ENCODE peak calls at places on chromosomes 6 and 20, in ten cellular contexts. One of them, this sample, is unnamed.

GRCh38 chr20:3250091-3250504 is 11.1 kb upstream of the SLC4A11 start:
- DNase-seq in foreskin fibroblast: no peak
- DNase-seq in activated naive CD8-positive, alpha-beta T cell treated with anti-CD3 and anti-CD28 coated beads, Interleukin-2, amount 10 ng/mL, durations not matched to agents 7 days and 5 days: no peak
- DNase-seq in CD8-positive, alpha-beta T cell: no peak
- DNase-seq in T-helper 17 cell: no peak
- DNase-seq in Kasumi-1: no peak
- DNase-seq in NCI-H524: no peak
- DNase-seq in CD8-positive, alpha-beta memory T cell: no peak
- DNase-seq in activated CD4-positive, alpha-beta memory T cell treated with anti-CD3 and anti-CD28 coated beads, Interleukin-2, amount 10 ng/mL, durations not matched to agents 7 days and 5 days: no peak
- DNase-seq in GM12892: no peak
- DNase-seq in this sample: no peak

GRCh38 chr6:470901-471448 is 79.4 kb downstream of the IRF4 start:
- DNase-seq in foreskin fibroblast: no peak
- DNase-seq in activated naive CD8-positive, alpha-beta T cell treated with anti-CD3 and anti-CD28 coated beads, Interleukin-2, amount 10 ng/mL, durations not matched to agents 7 days and 5 days: no peak
- DNase-seq in CD8-positive, alpha-beta T cell: no peak
- DNase-seq in T-helper 17 cell: no peak
- DNase-seq in Kasumi-1: no peak
- DNase-seq in NCI-H524: no peak
- DNase-seq in CD8-positive, alpha-beta memory T cell: no peak
- DNase-seq in activated CD4-positive, alpha-beta memory T cell treated with anti-CD3 and anti-CD28 coated beads, Interleukin-2, amount 10 ng/mL, durations not matched to agents 7 days and 5 days: no peak
- DNase-seq in GM12892: no peak
- DNase-seq in this sample: no peak

GRCh38 chr20:49603209-49603627 is 35.3 kb upstream of the PTGIS start:
- DNase-seq in foreskin fibroblast: peak
- DNase-seq in activated naive CD8-positive, alpha-beta T cell treated with anti-CD3 and anti-CD28 coated beads, Interleukin-2, amount 10 ng/mL, durations not matched to agents 7 days and 5 days: no peak
- DNase-seq in CD8-positive, alpha-beta T cell: no peak
- DNase-seq in T-helper 17 cell: no peak
- DNase-seq in Kasumi-1: peak
- DNase-seq in NCI-H524: peak
- DNase-seq in CD8-positive, alpha-beta memory T cell: no peak
- DNase-seq in activated CD4-positive, alpha-beta memory T cell treated with anti-CD3 and anti-CD28 coated beads, Interleukin-2, amount 10 ng/mL, durations not matched to agents 7 days and 5 days: no peak
- DNase-seq in GM12892: no peak
- DNase-seq in this sample: no peak

GRCh38 chr20:63656451-63656850 is 1.7 kb upstream of the RTEL1 start:
- DNase-seq in foreskin fibroblast: no peak
- DNase-seq in activated naive CD8-positive, alpha-beta T cell treated with anti-CD3 and anti-CD28 coated beads, Interleukin-2, amount 10 ng/mL, durations not matched to agents 7 days and 5 days: no peak
- DNase-seq in CD8-positive, alpha-beta T cell: no peak
- DNase-seq in T-helper 17 cell: no peak
- DNase-seq in Kasumi-1: no peak
- DNase-seq in NCI-H524: no peak
- DNase-seq in CD8-positive, alpha-beta memory T cell: no peak
- DNase-seq in activated CD4-positive, alpha-beta memory T cell treated with anti-CD3 and anti-CD28 coated beads, Interleukin-2, amount 10 ng/mL, durations not matched to agents 7 days and 5 days: no peak
- DNase-seq in GM12892: no peak
- DNase-seq in this sample: no peak

GRCh38 chr20:57092112-57092899 is 174.1 kb downstream of the BMP7 start:
- DNase-seq in foreskin fibroblast: peak
- DNase-seq in activated naive CD8-positive, alpha-beta T cell treated with anti-CD3 and anti-CD28 coated beads, Interleukin-2, amount 10 ng/mL, durations not matched to agents 7 days and 5 days: peak
- DNase-seq in CD8-positive, alpha-beta T cell: peak
- DNase-seq in T-helper 17 cell: no peak
- DNase-seq in Kasumi-1: peak
- DNase-seq in NCI-H524: no peak
- DNase-seq in CD8-positive, alpha-beta memory T cell: peak
- DNase-seq in activated CD4-positive, alpha-beta memory T cell treated with anti-CD3 and anti-CD28 coated beads, Interleukin-2, amount 10 ng/mL, durations not matched to agents 7 days and 5 days: peak
- DNase-seq in GM12892: peak
- DNase-seq in this sample: no peak

GRCh38 chr20:38927902-38928578 is 1.8 kb downstream of the FAM83D start:
- DNase-seq in foreskin fibroblast: no peak
- DNase-seq in activated naive CD8-positive, alpha-beta T cell treated with anti-CD3 and anti-CD28 coated beads, Interleukin-2, amount 10 ng/mL, durations not matched to agents 7 days and 5 days: no peak
- DNase-seq in CD8-positive, alpha-beta T cell: no peak
- DNase-seq in T-helper 17 cell: no peak
- DNase-seq in Kasumi-1: no peak
- DNase-seq in NCI-H524: no peak
- DNase-seq in CD8-positive, alpha-beta memory T cell: no peak
- DNase-seq in activated CD4-positive, alpha-beta memory T cell treated with anti-CD3 and anti-CD28 coated beads, Interleukin-2, amount 10 ng/mL, durations not matched to agents 7 days and 5 days: peak
- DNase-seq in GM12892: no peak
- DNase-seq in this sample: no peak

GRCh38 chr6:18339599-18339998 is 47.6 kb upstream of the RNF144B start:
- DNase-seq in foreskin fibroblast: no peak
- DNase-seq in activated naive CD8-positive, alpha-beta T cell treated with anti-CD3 and anti-CD28 coated beads, Interleukin-2, amount 10 ng/mL, durations not matched to agents 7 days and 5 days: no peak
- DNase-seq in CD8-positive, alpha-beta T cell: no peak
- DNase-seq in T-helper 17 cell: no peak
- DNase-seq in Kasumi-1: no peak
- DNase-seq in NCI-H524: no peak
- DNase-seq in CD8-positive, alpha-beta memory T cell: no peak
- DNase-seq in activated CD4-positive, alpha-beta memory T cell treated with anti-CD3 and anti-CD28 coated beads, Interleukin-2, amount 10 ng/mL, durations not matched to agents 7 days and 5 days: no peak
- DNase-seq in GM12892: no peak
- DNase-seq in this sample: no peak

GRCh38 chr6:38427492-38428210 is 212.1 kb downstream of the BTBD9 start:
- DNase-seq in foreskin fibroblast: no peak
- DNase-seq in activated naive CD8-positive, alpha-beta T cell treated with anti-CD3 and anti-CD28 coated beads, Interleukin-2, amount 10 ng/mL, durations not matched to agents 7 days and 5 days: no peak
- DNase-seq in CD8-positive, alpha-beta T cell: no peak
- DNase-seq in T-helper 17 cell: no peak
- DNase-seq in Kasumi-1: no peak
- DNase-seq in NCI-H524: no peak
- DNase-seq in CD8-positive, alpha-beta memory T cell: no peak
- DNase-seq in activated CD4-positive, alpha-beta memory T cell treated with anti-CD3 and anti-CD28 coated beads, Interleukin-2, amount 10 ng/mL, durations not matched to agents 7 days and 5 days: no peak
- DNase-seq in GM12892: peak
- DNase-seq in this sample: no peak

GRCh38 chr20:23228912-23229311 is 121.7 kb upstream of the NXT1 start:
- DNase-seq in foreskin fibroblast: peak
- DNase-seq in activated naive CD8-positive, alpha-beta T cell treated with anti-CD3 and anti-CD28 coated beads, Interleukin-2, amount 10 ng/mL, durations not matched to agents 7 days and 5 days: no peak
- DNase-seq in CD8-positive, alpha-beta T cell: no peak
- DNase-seq in T-helper 17 cell: no peak
- DNase-seq in Kasumi-1: no peak
- DNase-seq in NCI-H524: no peak
- DNase-seq in CD8-positive, alpha-beta memory T cell: no peak
- DNase-seq in activated CD4-positive, alpha-beta memory T cell treated with anti-CD3 and anti-CD28 coated beads, Interleukin-2, amount 10 ng/mL, durations not matched to agents 7 days and 5 days: no peak
- DNase-seq in GM12892: no peak
- DNase-seq in this sample: no peak

GRCh38 chr20:20034486-20034885 is 17.3 kb downstream of the NAA20 start:
- DNase-seq in foreskin fibroblast: no peak
- DNase-seq in activated naive CD8-positive, alpha-beta T cell treated with anti-CD3 and anti-CD28 coated beads, Interleukin-2, amount 10 ng/mL, durations not matched to agents 7 days and 5 days: no peak
- DNase-seq in CD8-positive, alpha-beta T cell: no peak
- DNase-seq in T-helper 17 cell: no peak
- DNase-seq in Kasumi-1: no peak
- DNase-seq in NCI-H524: no peak
- DNase-seq in CD8-positive, alpha-beta memory T cell: no peak
- DNase-seq in activated CD4-positive, alpha-beta memory T cell treated with anti-CD3 and anti-CD28 coated beads, Interleukin-2, amount 10 ng/mL, durations not matched to agents 7 days and 5 days: no peak
- DNase-seq in GM12892: no peak
- DNase-seq in this sample: no peak

GRCh38 chr6:123091091-123091895 is 95.3 kb downstream of the CLVS2 start:
- DNase-seq in foreskin fibroblast: peak
- DNase-seq in activated naive CD8-positive, alpha-beta T cell treated with anti-CD3 and anti-CD28 coated beads, Interleukin-2, amount 10 ng/mL, durations not matched to agents 7 days and 5 days: no peak
- DNase-seq in CD8-positive, alpha-beta T cell: no peak
- DNase-seq in T-helper 17 cell: no peak
- DNase-seq in Kasumi-1: no peak
- DNase-seq in NCI-H524: no peak
- DNase-seq in CD8-positive, alpha-beta memory T cell: no peak
- DNase-seq in activated CD4-positive, alpha-beta memory T cell treated with anti-CD3 and anti-CD28 coated beads, Interleukin-2, amount 10 ng/mL, durations not matched to agents 7 days and 5 days: no peak
- DNase-seq in GM12892: no peak
- DNase-seq in this sample: no peak

GRCh38 chr6:152720964-152721363 is 23.3 kb downstream of the MYCT1 start:
- DNase-seq in foreskin fibroblast: no peak
- DNase-seq in activated naive CD8-positive, alpha-beta T cell treated with anti-CD3 and anti-CD28 coated beads, Interleukin-2, amount 10 ng/mL, durations not matched to agents 7 days and 5 days: no peak
- DNase-seq in CD8-positive, alpha-beta T cell: no peak
- DNase-seq in T-helper 17 cell: no peak
- DNase-seq in Kasumi-1: no peak
- DNase-seq in NCI-H524: no peak
- DNase-seq in CD8-positive, alpha-beta memory T cell: no peak
- DNase-seq in activated CD4-positive, alpha-beta memory T cell treated with anti-CD3 and anti-CD28 coated beads, Interleukin-2, amount 10 ng/mL, durations not matched to agents 7 days and 5 days: no peak
- DNase-seq in GM12892: no peak
- DNase-seq in this sample: no peak

GRCh38 chr6:91383207-91383606 is 796.3 kb upstream of the MAP3K7 start:
- DNase-seq in foreskin fibroblast: no peak
- DNase-seq in activated naive CD8-positive, alpha-beta T cell treated with anti-CD3 and anti-CD28 coated beads, Interleukin-2, amount 10 ng/mL, durations not matched to agents 7 days and 5 days: no peak
- DNase-seq in CD8-positive, alpha-beta T cell: no peak
- DNase-seq in T-helper 17 cell: no peak
- DNase-seq in Kasumi-1: no peak
- DNase-seq in NCI-H524: no peak
- DNase-seq in CD8-positive, alpha-beta memory T cell: no peak
- DNase-seq in activated CD4-positive, alpha-beta memory T cell treated with anti-CD3 and anti-CD28 coated beads, Interleukin-2, amount 10 ng/mL, durations not matched to agents 7 days and 5 days: no peak
- DNase-seq in GM12892: no peak
- DNase-seq in this sample: no peak

GRCh38 chr20:15419856-15420255 is 1082.4 kb upstream of the FLRT3 start:
- DNase-seq in foreskin fibroblast: no peak
- DNase-seq in activated naive CD8-positive, alpha-beta T cell treated with anti-CD3 and anti-CD28 coated beads, Interleukin-2, amount 10 ng/mL, durations not matched to agents 7 days and 5 days: no peak
- DNase-seq in CD8-positive, alpha-beta T cell: no peak
- DNase-seq in T-helper 17 cell: no peak
- DNase-seq in Kasumi-1: no peak
- DNase-seq in NCI-H524: no peak
- DNase-seq in CD8-positive, alpha-beta memory T cell: no peak
- DNase-seq in activated CD4-positive, alpha-beta memory T cell treated with anti-CD3 and anti-CD28 coated beads, Interleukin-2, amount 10 ng/mL, durations not matched to agents 7 days and 5 days: no peak
- DNase-seq in GM12892: no peak
- DNase-seq in this sample: no peak

GRCh38 chr6:125809771-125810315 is 19.1 kb downstream of the NCOA7 start:
- DNase-seq in foreskin fibroblast: no peak
- DNase-seq in activated naive CD8-positive, alpha-beta T cell treated with anti-CD3 and anti-CD28 coated beads, Interleukin-2, amount 10 ng/mL, durations not matched to agents 7 days and 5 days: no peak
- DNase-seq in CD8-positive, alpha-beta T cell: no peak
- DNase-seq in T-helper 17 cell: no peak
- DNase-seq in Kasumi-1: no peak
- DNase-seq in NCI-H524: no peak
- DNase-seq in CD8-positive, alpha-beta memory T cell: no peak
- DNase-seq in activated CD4-positive, alpha-beta memory T cell treated with anti-CD3 and anti-CD28 coated beads, Interleukin-2, amount 10 ng/mL, durations not matched to agents 7 days and 5 days: no peak
- DNase-seq in GM12892: no peak
- DNase-seq in this sample: no peak

GRCh38 chr6:16624631-16625299 is 136.5 kb downstream of the ATXN1 start:
- DNase-seq in foreskin fibroblast: peak
- DNase-seq in activated naive CD8-positive, alpha-beta T cell treated with anti-CD3 and anti-CD28 coated beads, Interleukin-2, amount 10 ng/mL, durations not matched to agents 7 days and 5 days: no peak
- DNase-seq in CD8-positive, alpha-beta T cell: no peak
- DNase-seq in T-helper 17 cell: no peak
- DNase-seq in Kasumi-1: no peak
- DNase-seq in NCI-H524: no peak
- DNase-seq in CD8-positive, alpha-beta memory T cell: no peak
- DNase-seq in activated CD4-positive, alpha-beta memory T cell treated with anti-CD3 and anti-CD28 coated beads, Interleukin-2, amount 10 ng/mL, durations not matched to agents 7 days and 5 days: no peak
- DNase-seq in GM12892: no peak
- DNase-seq in this sample: no peak

GRCh38 chr20:37542281-37542680 is 14.6 kb upstream of the BLCAP start:
- DNase-seq in foreskin fibroblast: peak
- DNase-seq in activated naive CD8-positive, alpha-beta T cell treated with anti-CD3 and anti-CD28 coated beads, Interleukin-2, amount 10 ng/mL, durations not matched to agents 7 days and 5 days: no peak
- DNase-seq in CD8-positive, alpha-beta T cell: no peak
- DNase-seq in T-helper 17 cell: no peak
- DNase-seq in Kasumi-1: no peak
- DNase-seq in NCI-H524: no peak
- DNase-seq in CD8-positive, alpha-beta memory T cell: no peak
- DNase-seq in activated CD4-positive, alpha-beta memory T cell treated with anti-CD3 and anti-CD28 coated beads, Interleukin-2, amount 10 ng/mL, durations not matched to agents 7 days and 5 days: no peak
- DNase-seq in GM12892: no peak
- DNase-seq in this sample: no peak

This sample was measured in activated effector memory CD4-positive, alpha-beta T cell treated with Interleukin-2 at 50 U/mL for 16 hours.